ENCODE peak calls at places on chromosome 7, in six cellular contexts. Z, I, O, W, Y and J are unnamed samples.

GRCh38 chr7:33872870-33873269 is 32.5 kb upstream of the BMPER start:
- DNase-seq in W (no peak), O (no peak), Y (no peak), I (no peak), Z (no peak), J (no peak)

GRCh38 chr7:56087445-56087844 is 5.3 kb downstream of the PHKG1 start:
- DNase-seq in Z (no peak), W (no peak), I (no peak), Y (no peak), O (no peak), J (no peak)

GRCh38 chr7:7736671-7737070 is 18.3 kb upstream of the RPA3 start:
- DNase-seq in Z (no peak), W (no peak), I (no peak), Y (no peak), O (no peak), J (no peak)

GRCh38 chr7:46933596-46933995 is 648.3 kb downstream of the TNS3 start:
- DNase-seq in W (no peak), I (no peak), Z (no peak), O (no peak), Y (no peak), J (no peak)

GRCh38 chr7:108147031-108147563 is 16.9 kb upstream of the LAMB4 start:
- DNase-seq in Y (no peak), I (no peak), O (no peak), Z (no peak), W (no peak), J (no peak)

GRCh38 chr7:85287126-85287825 is 100.4 kb upstream of the SEMA3D start:
- DNase-seq in I (no peak), Y (no peak), W (no peak), O (no peak), Z (no peak), J (no peak)

GRCh38 chr7:99380032-99380822 is 5.7 kb downstream of the ARPC1B start:
- DNase-seq in O (no peak), I (no peak), Y (peak; percentile 56), Z (no peak), W (no peak), J (peak; percentile 96)

GRCh38 chr7:88431861-88432260 is 125.2 kb upstream of the STEAP4 start:
- DNase-seq in I (no peak), O (no peak), Z (no peak), Y (no peak), W (no peak), J (no peak)

GRCh38 chr7:101466871-101467270 is 104.2 kb downstream of the COL26A1 start:
- DNase-seq in W (no peak), Z (no peak), Y (no peak), O (no peak), I (no peak), J (no peak)

GRCh38 chr7:22331704-22332103 is 25.2 kb downstream of the RAPGEF5 start:
- DNase-seq in Y (no peak), O (no peak), I (no peak), Z (no peak), W (no peak), J (no peak)

GRCh38 chr7:151851160-151851751 is 25.7 kb downstream of the PRKAG2 start:
- DNase-seq in W (no peak), O (no peak), Z (no peak), Y (no peak), I (no peak), J (no peak)

GRCh38 chr7:117859246-117859812 is 13.9 kb downstream of the CTTNBP2 start:
- DNase-seq in I (no peak), Z (no peak), W (no peak), Y (no peak), O (no peak), J (no peak)

GRCh38 chr7:117731455-117731854 is 141.8 kb downstream of the CTTNBP2 start:
- DNase-seq in Y (no peak), O (no peak), W (no peak), Z (no peak), I (no peak), J (peak; percentile 10)

GRCh38 chr7:43625453-43625852 is 42.5 kb downstream of the STK17A start:
- DNase-seq in W (no peak), O (no peak), Z (no peak), I (no peak), Y (no peak), J (no peak)

GRCh38 chr7:139594911-139595476 is 71.5 kb downstream of the CLEC2L start:
- DNase-seq in Z (no peak), Y (no peak), W (no peak), I (no peak), O (no peak), J (no peak)

GRCh38 chr7:26657139-26657753 is 207.1 kb downstream of the SKAP2 start:
- DNase-seq in W (no peak), I (no peak), Z (no peak), O (no peak), Y (no peak), J (no peak)

GRCh38 chr7:47518827-47519226 is 63.1 kb downstream of the TNS3 start:
- DNase-seq in Y (no peak), W (no peak), Z (no peak), I (no peak), O (no peak), J (no peak)

GRCh38 chr7:17584822-17585221 is 286.4 kb downstream of the AHR start:
- DNase-seq in Z (no peak), I (no peak), Y (no peak), W (no peak), O (no peak), J (no peak)

GRCh38 chr7:106284516-106285050 is at the start of gene NAMPT:
- DNase-seq in I (no peak), Y (peak; percentile 79), Z (peak; percentile 81), W (no peak), O (no peak), J (peak; percentile 20)

GRCh38 chr7:1849351-1849951 is 179.4 kb downstream of the ELFN1 start:
- DNase-seq in I (no peak), W (no peak), Z (no peak), O (no peak), Y (no peak), J (no peak)

GRCh38 chr7:91310829-91311460 is 46.7 kb downstream of the FZD1 start:
- DNase-seq in O (no peak), Y (no peak), W (no peak), Z (no peak), I (no peak), J (no peak)

GRCh38 chr7:145644426-145645154 is 472.0 kb upstream of the CNTNAP2 start:
- DNase-seq in I (no peak), Y (no peak), W (no peak), O (no peak), Z (no peak), J (no peak)
- TF ChIP-seq REST in I (no peak), Y (no peak), W (no peak), O (no peak), Z (no peak), J (no peak)

DNA sequence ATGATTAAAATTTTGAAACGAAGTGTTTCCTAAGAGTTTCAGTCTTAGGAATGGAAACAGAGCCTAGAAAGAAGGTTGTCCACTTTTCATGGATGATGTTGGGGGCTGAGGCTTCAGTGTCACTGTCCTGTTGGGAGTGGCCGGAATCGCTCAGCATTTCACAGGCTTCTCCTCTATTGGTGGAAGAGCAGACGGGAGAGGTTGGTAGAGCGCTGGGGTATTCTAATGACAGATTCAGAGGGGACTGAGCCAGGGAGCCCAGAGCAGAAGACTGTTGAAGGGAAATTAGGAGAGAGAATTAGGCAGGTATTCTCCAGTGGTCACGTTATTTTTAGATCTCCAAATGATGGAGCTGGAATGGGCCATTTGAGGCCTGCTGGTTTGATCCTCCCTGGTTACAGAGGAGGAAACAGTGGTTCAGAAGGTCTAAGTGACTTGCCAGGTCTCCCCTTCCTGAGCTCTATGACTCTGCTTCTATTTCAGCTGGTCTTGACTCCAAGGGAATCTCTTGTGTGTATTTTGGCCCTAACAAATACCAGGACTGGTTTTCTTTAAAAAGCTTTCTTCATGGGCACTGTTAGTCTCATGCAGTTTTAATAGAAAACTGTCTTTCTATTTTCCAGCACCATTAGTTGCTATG is 35.7 kb upstream of the EEPD1 start:
- DNase-seq in I (no peak), Z (no peak), W (no peak), Y (no peak), O (no peak), J (no peak)
- H3K27ac ChIP-seq in I (peak overlapping the region; percentile 88), Z (peak overlapping the region; percentile 95), W (peak overlapping the region; percentile 74), Y (no peak overlapping the region), O (peak overlapping the region; percentile 67), J (no peak overlapping the region)

GRCh38 chr7:5679741-5680473 is 101.6 kb downstream of the RNF216 start:
- DNase-seq in I (no peak), Y (no peak), Z (no peak), W (no peak), O (no peak), J (peak; percentile 94)

GRCh38 chr7:5681423-5681822 is 100.0 kb downstream of the RNF216 start:
- DNase-seq in I (no peak), W (no peak), Y (no peak), O (no peak), Z (no peak), J (no peak)

GRCh38 chr7:5679047-5679740 is 102.3 kb downstream of the RNF216 start:
- DNase-seq in Y (no peak), W (no peak), O (no peak), Z (peak; percentile 58), I (no peak), J (no peak)

GRCh38 chr7:5678295-5679046 is 103.0 kb downstream of the RNF216 start:
- DNase-seq in Y (no peak), Z (no peak), W (no peak), O (no peak), I (no peak), J (peak; percentile 45)

GRCh38 chr7:5677538-5678294 is 103.7 kb downstream of the RNF216 start:
- DNase-seq in I (peak; percentile 55), O (peak; percentile 34), Z (peak; percentile 80), Y (peak; percentile 60), W (no peak), J (no peak)
- TF ChIP-seq REST in I (no peak), O (no peak), Z (no peak), Y (no peak), W (no peak), J (no peak)

DNA sequence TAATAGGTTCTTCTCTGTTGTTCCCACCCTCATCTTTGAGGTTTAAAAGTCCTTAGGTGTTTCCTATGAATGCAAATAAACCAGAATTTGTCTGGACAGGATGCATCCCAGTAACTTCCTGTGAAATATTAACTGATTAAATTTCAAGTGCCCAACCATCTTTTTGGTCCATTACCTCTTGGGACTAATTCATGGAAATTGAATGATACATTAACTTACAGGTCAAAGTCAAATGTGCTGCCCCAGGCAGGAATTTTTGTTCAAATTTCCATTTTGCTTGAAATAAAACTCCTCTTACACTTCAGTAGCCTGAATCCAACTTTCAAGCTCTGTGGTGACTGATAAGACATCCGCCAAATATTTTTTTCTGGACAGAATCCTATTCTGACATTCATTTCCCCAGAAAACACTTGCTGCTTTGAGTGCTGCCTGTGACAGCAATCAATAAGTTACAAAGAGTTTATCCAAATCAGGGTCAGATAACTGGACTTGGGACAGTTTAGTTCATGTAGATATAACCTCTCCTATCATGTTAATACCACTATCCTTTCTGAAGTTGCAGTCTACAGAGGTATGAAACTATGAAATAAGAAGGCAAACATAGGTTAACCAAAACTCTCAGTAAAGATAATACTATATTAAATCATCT is 383.5 kb downstream of the POM121L12 start:
- DNase-seq in Y (no peak), I (no peak), O (no peak), W (no peak), Z (no peak), J (no peak)
- H3K27ac ChIP-seq in Y (no peak overlapping the region), I (no peak overlapping the region), O (no peak overlapping the region), W (no peak overlapping the region), Z (no peak overlapping the region), J (no peak overlapping the region)

GRCh38 chr7:27835408-27835807 is 95.4 kb downstream of the TAX1BP1 start:
- DNase-seq in Y (no peak), I (no peak), W (no peak), Z (no peak), O (no peak), J (no peak)
- TF ChIP-seq REST in Y (no peak), I (no peak), W (no peak), Z (no peak), O (no peak), J (no peak)